ENCODE peak calls at places on chromosomes 7 and 10, in eight cellular contexts. D is AG09319; N is NCI-H1436; K is activated CD8-positive, alpha-beta memory T cell treated with anti-CD3 and anti-CD28 coated beads for 48 hours; G is GM23248; H is AG04450; M is pancreas; V is CD8-positive, alpha-beta memory T cell. I is an unnamed sample.

GRCh38 chr7:46651561-46652088 is 730.6 kb upstream of the IGFBP3 start:
- DNase-seq in D (no peak), N (no peak), K (no peak), G (no peak), H (no peak), M (no peak), V (no peak), I (no peak)

GRCh38 chr7:116633131-116633988 is 38.6 kb upstream of the MET start:
- DNase-seq in D (no peak), N (no peak), K (no peak), G (peak; percentile 67), H (no peak), M (no peak), V (no peak), I (no peak)

GRCh38 chr10:101299211-101299610 is 54.8 kb upstream of the BTRC start:
- DNase-seq in D (no peak), N (no peak), K (no peak), G (no peak), H (no peak), M (no peak), V (no peak), I (no peak)

GRCh38 chr10:113875212-113875611 is 20.8 kb downstream of the NHLRC2 start:
- DNase-seq in D (no peak), N (no peak), K (no peak), G (no peak), H (no peak), M (no peak), V (no peak), I (no peak)

GRCh38 chr10:50629495-50630122 is 5.9 kb upstream of the SGMS1 start:
- DNase-seq in D (no peak), N (no peak), K (no peak), G (peak; percentile 40), H (no peak), M (no peak), V (no peak), I (no peak)

GRCh38 chr10:64115913-64116643 is 594.9 kb downstream of the REEP3 start:
- DNase-seq in D (no peak), N (no peak), K (no peak), G (peak; percentile 5), H (no peak), M (no peak), V (no peak), I (peak; percentile 72)

GRCh38 chr10:44460499-44460898 is 75.6 kb upstream of the CXCL12 start:
- DNase-seq in D (no peak), N (no peak), K (no peak), G (peak; percentile 13), H (no peak), M (no peak), V (no peak), I (no peak)

GRCh38 chr10:35003906-35004305 is 86.2 kb downstream of the CUL2 start:
- DNase-seq in D (no peak), N (no peak), K (no peak), G (no peak), H (no peak), M (no peak), V (no peak), I (no peak)

GRCh38 chr10:132162021-132162531 is 24.7 kb upstream of the DPYSL4 start:
- DNase-seq in D (no peak), N (peak; percentile 29), K (no peak), G (no peak), H (no peak), M (no peak), V (peak; percentile 7), I (peak; percentile 69)

GRCh38 chr10:76318171-76318570 is 886.7 kb downstream of the LRMDA start:
- DNase-seq in D (no peak), N (no peak), K (no peak), G (no peak), H (no peak), M (no peak), V (no peak), I (no peak)

GRCh38 chr10:83075395-83076072 is 1063.8 kb upstream of the GHITM start:
- DNase-seq in D (no peak), N (no peak), K (no peak), G (no peak), H (no peak), M (no peak), V (no peak), I (no peak)

GRCh38 chr7:124276005-124276606 is 243.2 kb upstream of the TMEM229A start:
- DNase-seq in D (no peak), N (peak; percentile 7), K (no peak), G (no peak), H (no peak), M (no peak), V (no peak), I (peak; percentile 79)

GRCh38 chr10:115827650-115828049 is 445.4 kb downstream of the GFRA1 start:
- DNase-seq in D (no peak), N (no peak), K (no peak), G (peak; percentile 73), H (peak; percentile 32), M (no peak), V (no peak), I (no peak)

GRCh38 chr10:63596924-63597323 is 75.7 kb downstream of the REEP3 start:
- DNase-seq in D (no peak), N (no peak), K (no peak), G (no peak), H (no peak), M (no peak), V (no peak), I (no peak)

GRCh38 chr10:29946953-29947700 is 112.3 kb downstream of the JCAD start:
- DNase-seq in D (peak; percentile 52), N (no peak), K (no peak), G (peak; percentile 94), H (peak; percentile 74), M (peak; percentile 22), V (no peak), I (no peak)

GRCh38 chr7:21743493-21743892 is 200.7 kb downstream of the DNAH11 start:
- DNase-seq in D (no peak), N (no peak), K (no peak), G (no peak), H (no peak), M (no peak), V (no peak), I (no peak)

GRCh38 chr7:526474-527034 is 6.9 kb upstream of the PDGFA start:
- DNase-seq in D (no peak), N (no peak), K (no peak), G (no peak), H (no peak), M (no peak), V (no peak), I (no peak)

GRCh38 chr10:51342381-51342780 is 268.1 kb downstream of the PRKG1 start:
- DNase-seq in D (no peak), N (no peak), K (no peak), G (no peak), H (no peak), M (no peak), V (no peak), I (no peak)

GRCh38 chr10:125035136-125035535 is 93.2 kb downstream of the ZRANB1 start:
- DNase-seq in D (peak; percentile 71), N (no peak), K (no peak), G (peak; percentile 84), H (peak; percentile 83), M (no peak), V (no peak), I (no peak)

GRCh38 chr7:50739744-50740455 is 42.8 kb downstream of the GRB10 start:
- DNase-seq in D (no peak), N (no peak), K (peak; percentile 7), G (peak; percentile 38), H (no peak), M (no peak), V (peak; percentile 85), I (peak; percentile 93)

GRCh38 chr10:100636848-100637553 is 101.3 kb downstream of the HIF1AN start:
- DNase-seq in D (no peak), N (no peak), K (no peak), G (no peak), H (no peak), M (no peak), V (no peak), I (peak; percentile 59)

GRCh38 chr7:100132697-100133137 is 6.0 kb downstream of the MBLAC1 start:
- DNase-seq in D (peak; percentile 19), N (peak; percentile 60), K (no peak), G (peak; percentile 74), H (no peak), M (peak; percentile 50), V (peak; percentile 46), I (peak; percentile 91)

GRCh38 chr7:154426778-154427177 is 374.6 kb downstream of the DPP6 start:
- DNase-seq in D (no peak), N (no peak), K (no peak), G (no peak), H (no peak), M (no peak), V (no peak), I (no peak)

GRCh38 chr7:2523941-2524807 is 4.6 kb downstream of the LFNG start:
- DNase-seq in D (no peak), N (peak; percentile 73), K (no peak), G (peak; percentile 61), H (no peak), M (peak; percentile 98), V (no peak), I (peak; percentile 99)

GRCh38 chr10:118106426-118106825 is 59.7 kb upstream of the RAB11FIP2 start:
- DNase-seq in D (peak; percentile 5), N (no peak), K (no peak), G (peak; percentile 43), H (no peak), M (peak; percentile 21), V (no peak), I (peak; percentile 43)

GRCh38 chr7:117562732-117563131 is 82.9 kb downstream of the CFTR start:
- DNase-seq in D (no peak), N (no peak), K (no peak), G (no peak), H (no peak), M (no peak), V (no peak), I (no peak)

GRCh38 chr7:19928247-19928646 is 154.8 kb upstream of the TMEM196 start:
- DNase-seq in D (no peak), N (no peak), K (no peak), G (peak; percentile 5), H (no peak), M (no peak), V (no peak), I (peak; percentile 55)

GRCh38 chr10:55629792-55630490 is 731.1 kb downstream of the ZWINT start:
- DNase-seq in D (no peak), N (no peak), K (no peak), G (peak; percentile 67), H (no peak), M (peak; percentile 36), V (no peak), I (peak; percentile 91)

GRCh38 chr10:43057231-43057711 is 19.6 kb upstream of the RET start:
- DNase-seq in D (no peak), N (no peak), K (no peak), G (no peak), H (no peak), M (no peak), V (no peak), I (no peak)

GRCh38 chr7:88546808-88547207 is 212.7 kb upstream of the ZNF804B start:
- DNase-seq in D (no peak), N (no peak), K (no peak), G (peak; percentile 15), H (no peak), M (peak; percentile 39), V (no peak), I (peak; percentile 75)

GRCh38 chr7:96144260-96144526 is 177.7 kb downstream of the SLC25A13 start:
- DNase-seq in D (no peak), N (no peak), K (no peak), G (no peak), H (no peak), M (no peak), V (no peak), I (no peak)

GRCh38 chr10:96618648-96619047 is 31.8 kb upstream of the TM9SF3 start:
- DNase-seq in D (no peak), N (no peak), K (no peak), G (peak; percentile 44), H (no peak), M (peak; percentile 81), V (no peak), I (no peak)

GRCh38 chr7:130733866-130734524 is at the start of gene KLF14:
- DNase-seq in D (no peak), N (peak; percentile 9), K (no peak), G (peak; percentile 66), H (no peak), M (peak; percentile 58), V (peak; percentile 26), I (peak; percentile 70)

GRCh38 chr10:71367279-71367678 is 29.4 kb upstream of the CDH23 start:
- DNase-seq in D (no peak), N (no peak), K (no peak), G (peak; percentile 27), H (no peak), M (no peak), V (no peak), I (no peak)